ENCODE peak calls at places on chromosomes 1 and 21, in four cellular contexts. C is NCI-H345, H is Panc1, M is lower leg skin. N is an unnamed sample.

GRCh38 chr21:41766051-41766882 is 585 bp downstream of the RIPK4 start:
- DNase-seq in C (no peak), M (no peak), H (no peak), N (no peak)

GRCh38 chr1:43234267-43234666 is 35.5 kb upstream of the TMEM125 start:
- DNase-seq in C (no peak), M (peak; percentile 61), H (no peak), N (no peak)

GRCh38 chr1:105872761-105873286 is 1183.7 kb upstream of the PRMT6 start:
- DNase-seq in H (no peak), C (no peak), M (no peak), N (no peak)

GRCh38 chr1:74468982-74469603 is 43.3 kb downstream of the LRRC53 start:
- DNase-seq in H (peak; percentile 18), M (no peak), C (peak; percentile 77), N (no peak)

GRCh38 chr1:37415611-37416244 is 58.7 kb upstream of the ZC3H12A start:
- DNase-seq in M (no peak), H (no peak), C (no peak), N (no peak)

GRCh38 chr21:25639167-25639921 is at the start of gene JAM2:
- DNase-seq in M (peak; percentile 85), H (no peak), C (peak; percentile 31), N (no peak)

GRCh38 chr1:201675143-201675542 is 136.2 kb downstream of the NAV1 start:
- DNase-seq in M (no peak), H (no peak), C (no peak), N (no peak)

GRCh38 chr1:94056996-94057395 is 64.0 kb downstream of the ABCA4 start:
- DNase-seq in C (no peak), M (no peak), H (no peak), N (no peak)

GRCh38 chr1:99677416-99677815 is 31.5 kb downstream of the PALMD start:
- DNase-seq in H (no peak), M (no peak), C (no peak), N (no peak)

GRCh38 chr1:195082183-195082582 is 1526.1 kb downstream of the KCNT2 start:
- DNase-seq in C (no peak), M (no peak), H (no peak), N (no peak)

GRCh38 chr21:35840197-35840799 is 220.0 kb downstream of the SETD4 start:
- DNase-seq in M (no peak), C (peak; percentile 79), H (peak; percentile 38), N (peak; percentile 9)

GRCh38 chr1:241140670-241141069 is 216.3 kb downstream of the RGS7 start:
- DNase-seq in H (no peak), M (no peak), C (no peak), N (no peak)

GRCh38 chr1:228555074-228555989 is 68.2 kb downstream of the RNF187 start:
- DNase-seq in C (no peak), M (peak; percentile 65), H (no peak), N (no peak)

GRCh38 chr1:240499012-240499411 is 112.9 kb downstream of the GREM2 start:
- DNase-seq in H (no peak), C (no peak), M (no peak), N (no peak)

GRCh38 chr1:65792671-65793358 is at the start of gene PDE4B:
- DNase-seq in H (no peak), M (no peak), C (peak; percentile 52), N (peak; percentile 74)

GRCh38 chr1:226863446-226863845 is 7.0 kb upstream of the PSEN2 start:
- DNase-seq in H (no peak), C (no peak), M (no peak), N (no peak)

GRCh38 chr21:46489162-46489663 is 30.5 kb downstream of the DIP2A start:
- DNase-seq in H (no peak), C (no peak), M (no peak), N (no peak)

GRCh38 chr1:32775640-32776337 is 41.4 kb downstream of the YARS1 start:
- DNase-seq in M (no peak), C (no peak), H (no peak), N (no peak)

GRCh38 chr21:42970946-42971653 is 3.3 kb upstream of the PKNOX1 start:
- DNase-seq in M (no peak), H (no peak), C (no peak), N (no peak)

N was measured in NCI-H510A.